ENCODE peak calls at places on chromosome 5, in six cellular contexts. U is foreskin fibroblast, W is HCT116, S is choroid plexus epithelial cell, V is astrocyte of the spinal cord, Q is BJ. M is an unnamed sample.

GRCh38 chr5:79357401-79357800 is 121.5 kb downstream of the JMY start:
- DNase-seq in V (no peak), W (no peak), S (peak), U (peak), Q (no peak), M (no peak)

GRCh38 chr5:131406997-131407638 is 143.3 kb downstream of the CDC42SE2 start:
- DNase-seq in W (no peak), V (no peak), U (no peak), S (no peak), Q (no peak), M (no peak)

GRCh38 chr5:81006231-81006630 is 46.1 kb downstream of the RASGRF2 start:
- DNase-seq in W (no peak), Q (no peak), U (no peak), V (no peak), S (no peak), M (no peak)

GRCh38 chr5:143653256-143653655 is 158.7 kb upstream of the HMHB1 start:
- DNase-seq in U (no peak), W (no peak), V (no peak), S (no peak), Q (no peak), M (no peak)

GRCh38 chr5:124906339-124907097 is 160.1 kb upstream of the ZNF608 start:
- DNase-seq in Q (peak), V (peak), U (peak), W (no peak), S (peak), M (peak)

GRCh38 chr5:132477784-132478497 is 12.6 kb downstream of the IRF1 start:
- DNase-seq in U (no peak), W (no peak), Q (no peak), V (no peak), S (no peak), M (no peak)

GRCh38 chr5:159088371-159088770 is 11.3 kb downstream of the EBF1 start:
- DNase-seq in S (no peak), V (no peak), W (no peak), U (no peak), Q (no peak), M (no peak)

GRCh38 chr5:86716121-86716520 is 98.4 kb downstream of the COX7C start:
- DNase-seq in V (no peak), U (no peak), Q (no peak), W (no peak), S (no peak), M (no peak)

GRCh38 chr5:57889558-57889957 is 406.9 kb upstream of the ACTBL2 start:
- DNase-seq in Q (peak), U (peak), S (peak), V (peak), W (peak), M (no peak)

GRCh38 chr5:38783011-38783551 is 62.7 kb upstream of the OSMR start:
- DNase-seq in Q (peak), U (peak), W (no peak), V (peak), S (peak), M (peak)

GRCh38 chr5:89324990-89325389 is 442.0 kb upstream of the MEF2C start:
- DNase-seq in W (no peak), V (no peak), Q (no peak), U (no peak), S (no peak), M (no peak)

GRCh38 chr5:147578228-147579024 is 68.6 kb upstream of the DPYSL3 start:
- DNase-seq in S (peak), U (peak), W (peak), V (peak), Q (no peak), M (no peak)
- H3K4me3 ChIP-seq in S (peak), U (peak), W (no peak), V (peak), Q (peak), M (no peak)

DNA sequence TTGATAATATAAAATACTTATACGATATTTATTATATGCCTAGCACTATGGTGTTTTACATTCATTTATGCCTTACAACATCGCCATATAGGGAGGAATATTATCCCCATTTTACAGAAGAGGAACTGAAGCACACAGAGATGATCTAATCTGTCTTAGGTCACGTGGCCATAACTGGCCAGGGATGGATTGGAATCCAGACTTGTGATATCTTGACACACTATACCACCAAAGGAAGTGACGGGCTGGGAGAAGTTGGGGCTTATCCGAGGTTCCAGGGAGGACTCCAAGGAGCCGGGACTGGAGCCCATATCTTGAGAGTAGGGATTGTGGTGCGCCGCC is 129.8 kb downstream of the TMEM174 start:
- DNase-seq in S (no peak), U (no peak), W (no peak), V (no peak), Q (no peak), M (no peak)
- H3K4me3 ChIP-seq in S (no peak), U (no peak), W (no peak), V (no peak), Q (no peak), M (peak)

GRCh38 chr5:3119435-3119834 is 368.0 kb upstream of the IRX2 start:
- DNase-seq in W (no peak), S (no peak), V (no peak), U (no peak), Q (no peak), M (no peak)
- H3K4me3 ChIP-seq in W (no peak), S (no peak), V (no peak), U (no peak), Q (no peak), M (no peak)

GRCh38 chr5:73940026-73940425 is 314.0 kb downstream of the ARHGEF28 start:
- DNase-seq in Q (no peak), V (peak), U (no peak), W (no peak), S (peak), M (no peak)

GRCh38 chr5:73938280-73938937 is 312.4 kb downstream of the ARHGEF28 start:
- DNase-seq in V (peak), Q (peak), S (peak), U (peak), W (peak), M (no peak)

GRCh38 chr5:73939535-73939934 is 313.5 kb downstream of the ARHGEF28 start:
- DNase-seq in V (no peak), U (no peak), W (no peak), Q (no peak), S (no peak), M (no peak)

GRCh38 chr5:73940747-73941146 is 314.8 kb downstream of the ARHGEF28 start:
- DNase-seq in W (no peak), Q (no peak), U (no peak), S (no peak), V (no peak), M (no peak)

DNA sequence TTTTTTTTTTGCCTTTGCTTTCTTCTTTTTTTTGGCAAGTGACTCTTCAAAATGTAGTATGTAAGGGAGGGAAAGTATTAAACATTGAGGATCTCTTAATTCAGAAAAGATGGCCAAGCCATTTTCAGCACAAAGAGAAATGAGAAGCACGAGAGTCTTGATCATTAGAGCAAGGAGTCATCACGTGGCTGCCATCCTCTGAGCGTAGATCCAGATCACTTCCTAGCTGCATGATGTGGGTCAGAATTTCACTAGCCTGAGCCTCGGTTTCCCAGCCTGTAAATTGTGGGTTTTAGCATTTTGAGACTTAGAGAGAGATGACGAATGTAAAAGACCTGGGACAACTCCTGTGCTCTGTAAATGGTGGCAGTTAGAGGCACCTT is 312.9 kb downstream of the ARHGEF28 start:
- DNase-seq in W (no peak), Q (no peak), S (no peak), U (no peak), V (no peak), M (no peak)
- H3K4me3 ChIP-seq in W (peak), Q (no peak), S (no peak), U (no peak), V (no peak), M (no peak)

M was measured in gastrocnemius medialis.